ENCODE peak calls at places on chromosomes 7 and 10, in six cellular contexts. B is mammary epithelial cell, W is AG09319, C is HFF-Myc, N is A549, S is GM12865. Z is an unnamed sample.

GRCh38 chr10:17001297-17001744 is 128.3 kb downstream of the CUBN start:
- DNase-seq in B (peak), W (no peak), C (no peak), N (no peak), S (no peak), Z (no peak)

GRCh38 chr7:75531359-75531821 is 39.3 kb downstream of the SPDYE5 start:
- DNase-seq in B (peak), W (no peak), C (no peak), N (no peak), S (no peak), Z (no peak)

GRCh38 chr7:158055726-158056510 is 531.7 kb downstream of the PTPRN2 start:
- DNase-seq in B (no peak), W (no peak), C (no peak), N (no peak), S (no peak), Z (no peak)

GRCh38 chr10:30114871-30115270 is 55.5 kb upstream of the JCAD start:
- DNase-seq in B (no peak), W (no peak), C (no peak), N (no peak), S (no peak), Z (no peak)

GRCh38 chr7:98616381-98617050 is 569 bp upstream of the NPTX2 start:
- DNase-seq in B (no peak), W (no peak), C (no peak), N (no peak), S (no peak), Z (peak)

GRCh38 chr10:131834152-131834810 is 66.5 kb upstream of the PPP2R2D start:
- DNase-seq in B (no peak), W (no peak), C (no peak), N (no peak), S (no peak), Z (no peak)

GRCh38 chr10:30233186-30233958 is 115.7 kb downstream of the MTPAP start:
- DNase-seq in B (peak), W (no peak), C (no peak), N (no peak), S (no peak), Z (no peak)

GRCh38 chr7:157357129-157358040 is 20.6 kb downstream of the DNAJB6 start:
- DNase-seq in B (no peak), W (no peak), C (no peak), N (no peak), S (peak), Z (peak)

GRCh38 chr10:7525314-7526016 is 114.6 kb upstream of the SFMBT2 start:
- DNase-seq in B (peak), W (peak), C (peak), N (peak), S (peak), Z (peak)

GRCh38 chr7:29196971-29197370 is 2.4 kb downstream of the CHN2 start:
- DNase-seq in B (no peak), W (no peak), C (no peak), N (no peak), S (no peak), Z (no peak)

GRCh38 chr7:129188892-129189660 is 643 bp downstream of the SMO start:
- DNase-seq in B (peak), W (no peak), C (no peak), N (peak), S (no peak), Z (peak)

GRCh38 chr10:52864459-52865106 is 92.0 kb upstream of the MBL2 start:
- DNase-seq in B (peak), W (no peak), C (peak), N (peak), S (peak), Z (no peak)

GRCh38 chr7:8418627-8419245 is 14.7 kb upstream of the NXPH1 start:
- DNase-seq in B (peak), W (peak), C (peak), N (peak), S (peak), Z (peak)

GRCh38 chr10:15259136-15259535 is 90.6 kb upstream of the NMT2 start:
- DNase-seq in B (no peak), W (no peak), C (no peak), N (no peak), S (no peak), Z (no peak)

GRCh38 chr10:15265076-15265475 is 96.6 kb upstream of the NMT2 start:
- DNase-seq in B (no peak), W (no peak), C (no peak), N (no peak), S (peak), Z (no peak)

GRCh38 chr10:15263657-15264323 is 95.3 kb upstream of the NMT2 start:
- DNase-seq in B (no peak), W (no peak), C (no peak), N (no peak), S (no peak), Z (no peak)

GRCh38 chr10:15265558-15265957 is 97.1 kb upstream of the NMT2 start:
- DNase-seq in B (no peak), W (no peak), C (no peak), N (no peak), S (no peak), Z (no peak)

DNA sequence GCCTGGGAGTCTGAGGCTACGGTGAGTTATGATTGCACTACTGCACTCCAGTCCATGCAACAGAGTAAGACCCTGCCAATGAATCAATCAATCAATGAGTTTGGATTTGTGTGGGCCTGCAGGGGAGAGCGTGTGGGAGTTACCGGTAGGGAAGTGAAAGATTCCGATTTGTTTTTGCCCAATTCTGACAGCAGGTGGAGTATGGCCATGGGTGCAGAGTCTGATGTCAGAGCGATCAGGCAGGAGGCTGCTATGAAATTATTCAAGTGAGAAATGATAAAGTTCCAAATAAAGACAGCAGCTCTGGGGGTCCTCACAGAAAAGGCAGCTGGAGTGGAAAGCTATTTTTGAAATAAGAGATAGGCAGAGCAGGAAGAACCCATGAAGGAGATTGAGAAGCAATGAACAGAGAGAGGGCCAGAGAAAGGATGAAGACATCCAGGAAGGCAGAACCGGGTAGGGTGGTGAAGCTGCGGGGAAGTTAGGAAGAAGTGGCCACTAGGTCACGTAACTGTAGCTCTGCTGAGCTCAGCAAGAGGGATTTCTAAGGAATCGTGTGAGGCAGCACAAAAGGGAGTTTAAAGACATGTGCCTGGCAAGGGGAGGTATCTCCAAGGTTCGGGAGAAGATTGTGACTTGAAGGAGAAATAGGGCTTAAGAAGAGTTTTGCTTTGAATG is 93.7 kb upstream of the NMT2 start:
- DNase-seq in B (no peak), W (no peak), C (no peak), N (peak), S (peak), Z (no peak)
- TF ChIP-seq CTCF in B (peak), W (peak), C (peak), N (peak), S (peak), Z (no peak)

GRCh38 chr7:140304071-140304799 is 94.1 kb downstream of the SLC37A3 start:
- DNase-seq in B (peak), W (no peak), C (peak), N (peak), S (peak), Z (peak)
- TF ChIP-seq CTCF in B (peak), W (peak), C (peak), N (peak), S (peak), Z (peak)

DNA sequence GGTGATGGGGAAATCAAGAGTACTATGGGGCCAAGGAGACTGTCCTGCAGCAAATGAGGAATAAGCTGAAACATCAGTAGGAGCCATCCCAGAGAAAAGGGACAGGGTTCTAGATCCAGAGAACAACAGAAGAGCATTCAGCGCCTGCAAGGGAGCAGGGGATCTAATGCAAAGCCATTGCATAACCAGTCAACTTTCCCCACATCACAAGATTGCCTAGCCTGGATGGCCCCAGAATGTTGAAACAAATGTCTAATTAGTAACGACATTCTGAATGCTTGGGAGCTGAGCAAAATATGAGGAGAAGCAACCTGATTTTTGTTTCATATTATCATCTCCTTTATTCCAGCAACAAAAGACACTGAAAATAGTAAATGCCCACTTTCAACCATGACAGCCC is 2.7 kb upstream of the MPP7 start:
- DNase-seq in B (no peak), W (no peak), C (no peak), N (no peak), S (no peak), Z (no peak)
- TF ChIP-seq CTCF in B (no peak), W (no peak), C (no peak), N (no peak), S (no peak), Z (no peak)

DNA sequence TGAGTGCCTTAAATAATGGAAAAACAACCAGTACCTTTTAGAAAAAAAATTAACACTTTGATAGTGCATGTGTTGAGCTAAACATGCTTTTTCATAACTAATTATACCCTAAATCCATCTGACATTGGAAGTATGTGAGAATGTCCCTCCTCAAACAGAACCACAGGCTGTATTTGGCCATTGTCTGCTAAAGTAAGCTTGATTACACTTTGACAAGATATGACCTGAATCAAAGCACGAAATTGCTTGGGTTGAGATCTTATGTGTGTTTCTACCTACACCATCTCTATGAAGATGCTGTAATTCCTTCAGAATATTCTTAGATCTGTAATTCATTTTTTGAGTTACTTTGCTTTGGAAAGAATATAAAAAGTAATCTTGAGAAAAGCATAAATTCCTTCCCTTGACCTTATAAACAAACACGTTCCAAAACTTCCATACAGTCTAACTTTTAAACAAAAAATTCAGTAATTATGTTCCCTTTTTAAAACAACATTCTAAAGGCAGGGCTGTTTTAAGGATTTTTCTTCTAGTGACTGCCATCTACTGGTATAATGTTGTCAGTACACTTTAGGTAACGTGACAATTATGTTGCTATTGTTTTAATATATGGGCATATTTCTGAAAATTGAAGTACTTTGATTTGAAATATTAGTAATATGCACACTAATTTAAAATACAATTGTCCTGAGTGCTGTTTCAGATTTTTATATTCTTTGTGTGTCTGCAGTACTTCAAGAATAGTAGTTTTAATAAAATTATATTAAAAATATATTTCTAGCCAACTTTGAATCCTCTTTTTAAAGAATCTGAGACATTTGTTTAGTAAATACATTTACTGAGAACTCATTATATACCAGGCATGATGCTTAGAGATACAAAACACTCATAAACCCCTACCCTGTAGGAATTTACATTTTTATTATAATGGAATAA is 20.9 kb downstream of the CD36 start:
- DNase-seq in B (peak), W (peak), C (no peak), N (peak), S (no peak), Z (peak)
- TF ChIP-seq CTCF in B (peak), W (peak), C (peak), N (peak), S (no peak), Z (peak)

DNA sequence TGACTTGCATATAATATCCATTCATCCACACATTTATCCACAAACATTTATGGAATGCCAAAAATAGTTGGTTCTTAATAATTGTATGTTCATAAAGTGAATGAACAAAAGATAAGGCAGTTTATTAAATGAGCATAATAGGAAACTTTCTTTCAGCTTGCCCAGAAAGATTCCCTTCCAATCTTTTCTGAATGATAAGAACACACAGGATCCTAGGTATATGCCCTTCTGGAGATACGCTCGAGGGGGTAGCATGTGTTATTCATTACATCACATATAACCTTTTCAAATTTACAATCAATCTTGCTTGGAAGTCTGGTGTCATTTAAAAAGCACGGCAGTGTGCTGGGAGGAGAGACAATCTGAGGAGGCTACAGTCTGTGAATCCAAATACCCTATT is 80.4 kb upstream of the PDK4 start:
- DNase-seq in B (no peak), W (no peak), C (no peak), N (no peak), S (no peak), Z (no peak)
- TF ChIP-seq CTCF in B (no peak), W (no peak), C (no peak), N (no peak), S (no peak), Z (no peak)